ENCODE peak calls at places on chromosome 14, in eight cellular contexts. One of them, this sample, is unnamed.

GRCh38 chr14:62162998-62163589 is 400.9 kb downstream of the SNAPC1 start:
- DNase-seq in Daoy: peak; percentile 31
- DNase-seq in stimulated activated CD8-positive, alpha-beta memory T cell treated with anti-CD3 and anti-CD28 coated beads, Interleukin-2, amount 100 ng/mL, for 1 hour: no peak
- DNase-seq in hippocampal formation: peak; percentile 50
- DNase-seq in cardiac fibroblast: peak; percentile 60
- DNase-seq in astrocyte: peak; percentile 27
- DNase-seq in KBM-7: peak; percentile 50
- DNase-seq in H54: peak; percentile 21
- DNase-seq in this sample: no peak

GRCh38 chr14:89688520-89688919 is 266.0 kb downstream of the EFCAB11 start:
- DNase-seq in stimulated activated CD8-positive, alpha-beta memory T cell treated with anti-CD3 and anti-CD28 coated beads, Interleukin-2, amount 100 ng/mL, for 1 hour: no peak
- DNase-seq in hippocampal formation: no peak
- DNase-seq in astrocyte: no peak
- DNase-seq in Daoy: no peak
- DNase-seq in cardiac fibroblast: peak; percentile 6
- DNase-seq in H54: no peak
- DNase-seq in KBM-7: no peak
- DNase-seq in this sample: no peak

GRCh38 chr14:91311284-91311662 is 66.8 kb upstream of the GPR68 start:
- DNase-seq in H54: no peak
- DNase-seq in Daoy: no peak
- DNase-seq in astrocyte: no peak
- DNase-seq in stimulated activated CD8-positive, alpha-beta memory T cell treated with anti-CD3 and anti-CD28 coated beads, Interleukin-2, amount 100 ng/mL, for 1 hour: no peak
- DNase-seq in KBM-7: no peak
- DNase-seq in hippocampal formation: no peak
- DNase-seq in cardiac fibroblast: no peak
- DNase-seq in this sample: no peak

GRCh38 chr14:103849151-103850013 is 2.0 kb upstream of the PPP1R13B start:
- DNase-seq in KBM-7: no peak
- DNase-seq in Daoy: no peak
- DNase-seq in hippocampal formation: no peak
- DNase-seq in H54: no peak
- DNase-seq in astrocyte: no peak
- DNase-seq in cardiac fibroblast: no peak
- DNase-seq in stimulated activated CD8-positive, alpha-beta memory T cell treated with anti-CD3 and anti-CD28 coated beads, Interleukin-2, amount 100 ng/mL, for 1 hour: no peak
- DNase-seq in this sample: no peak

GRCh38 chr14:43481864-43482263 is 1025.2 kb downstream of the FSCB start:
- DNase-seq in hippocampal formation: no peak
- DNase-seq in astrocyte: no peak
- DNase-seq in Daoy: no peak
- DNase-seq in KBM-7: no peak
- DNase-seq in stimulated activated CD8-positive, alpha-beta memory T cell treated with anti-CD3 and anti-CD28 coated beads, Interleukin-2, amount 100 ng/mL, for 1 hour: no peak
- DNase-seq in cardiac fibroblast: no peak
- DNase-seq in H54: no peak
- DNase-seq in this sample: no peak

GRCh38 chr14:72666610-72667009 is 227.3 kb downstream of the DPF3 start:
- DNase-seq in stimulated activated CD8-positive, alpha-beta memory T cell treated with anti-CD3 and anti-CD28 coated beads, Interleukin-2, amount 100 ng/mL, for 1 hour: no peak
- DNase-seq in cardiac fibroblast: peak; percentile 50
- DNase-seq in H54: peak; percentile 48
- DNase-seq in Daoy: peak; percentile 80
- DNase-seq in hippocampal formation: no peak
- DNase-seq in astrocyte: peak; percentile 86
- DNase-seq in KBM-7: no peak
- DNase-seq in this sample: no peak

GRCh38 chr14:101503431-101504095 is 57.7 kb upstream of the DIO3 start:
- DNase-seq in cardiac fibroblast: no peak
- DNase-seq in stimulated activated CD8-positive, alpha-beta memory T cell treated with anti-CD3 and anti-CD28 coated beads, Interleukin-2, amount 100 ng/mL, for 1 hour: no peak
- DNase-seq in astrocyte: no peak
- DNase-seq in KBM-7: no peak
- DNase-seq in H54: no peak
- DNase-seq in Daoy: no peak
- DNase-seq in hippocampal formation: no peak
- DNase-seq in this sample: no peak

GRCh38 chr14:92334050-92334449 is 11.1 kb downstream of the SLC24A4 start:
- DNase-seq in stimulated activated CD8-positive, alpha-beta memory T cell treated with anti-CD3 and anti-CD28 coated beads, Interleukin-2, amount 100 ng/mL, for 1 hour: no peak
- DNase-seq in KBM-7: no peak
- DNase-seq in H54: no peak
- DNase-seq in hippocampal formation: no peak
- DNase-seq in astrocyte: no peak
- DNase-seq in Daoy: no peak
- DNase-seq in cardiac fibroblast: no peak
- DNase-seq in this sample: no peak

GRCh38 chr14:22737052-22737451 is 29.4 kb upstream of the OXA1L start:
- DNase-seq in KBM-7: no peak
- DNase-seq in cardiac fibroblast: no peak
- DNase-seq in astrocyte: no peak
- DNase-seq in hippocampal formation: no peak
- DNase-seq in H54: no peak
- DNase-seq in Daoy: no peak
- DNase-seq in stimulated activated CD8-positive, alpha-beta memory T cell treated with anti-CD3 and anti-CD28 coated beads, Interleukin-2, amount 100 ng/mL, for 1 hour: no peak
- DNase-seq in this sample: no peak

GRCh38 chr14:102272392-102272791 is 32.6 kb downstream of the MOK start:
- DNase-seq in hippocampal formation: no peak
- DNase-seq in cardiac fibroblast: no peak
- DNase-seq in KBM-7: no peak
- DNase-seq in H54: no peak
- DNase-seq in stimulated activated CD8-positive, alpha-beta memory T cell treated with anti-CD3 and anti-CD28 coated beads, Interleukin-2, amount 100 ng/mL, for 1 hour: no peak
- DNase-seq in Daoy: no peak
- DNase-seq in astrocyte: peak; percentile 60
- DNase-seq in this sample: no peak

GRCh38 chr14:85333313-85333712 is 196.6 kb upstream of the FLRT2 start:
- DNase-seq in KBM-7: no peak
- DNase-seq in Daoy: peak; percentile 13
- DNase-seq in cardiac fibroblast: peak; percentile 31
- DNase-seq in H54: no peak
- DNase-seq in stimulated activated CD8-positive, alpha-beta memory T cell treated with anti-CD3 and anti-CD28 coated beads, Interleukin-2, amount 100 ng/mL, for 1 hour: no peak
- DNase-seq in astrocyte: peak; percentile 60
- DNase-seq in hippocampal formation: no peak
- DNase-seq in this sample: no peak

GRCh38 chr14:105029402-105029801 is 8.5 kb upstream of the CDCA4 start:
- DNase-seq in hippocampal formation: no peak
- DNase-seq in stimulated activated CD8-positive, alpha-beta memory T cell treated with anti-CD3 and anti-CD28 coated beads, Interleukin-2, amount 100 ng/mL, for 1 hour: no peak
- DNase-seq in Daoy: no peak
- DNase-seq in KBM-7: no peak
- DNase-seq in cardiac fibroblast: no peak
- DNase-seq in H54: no peak
- DNase-seq in astrocyte: no peak
- DNase-seq in this sample: no peak